ENCODE peak calls at places on chromosomes 1 and 21, in six cellular contexts. L, T, O, Q, E and H are unnamed samples.

GRCh38 chr1:16168622-16169021 is 12.8 kb upstream of the EPHA2 start:
- DNase-seq in O (no peak), Q (no peak), E (no peak), T (no peak), L (no peak), H (no peak)

GRCh38 chr1:221611930-221612777 is 129.7 kb downstream of the DUSP10 start:
- DNase-seq in Q (peak; percentile 20), E (peak; percentile 82), L (peak; percentile 50), O (no peak), T (no peak), H (peak; percentile 49)

GRCh38 chr1:53344921-53345838 is 17.3 kb upstream of the LRP8 start:
- DNase-seq in L (no peak), O (peak; percentile 54), E (no peak), T (peak; percentile 8), Q (no peak), H (no peak)

GRCh38 chr21:26833460-26833939 is 11.7 kb downstream of the ADAMTS1 start:
- DNase-seq in T (no peak), E (no peak), O (no peak), L (no peak), Q (no peak), H (no peak)

GRCh38 chr1:39500862-39501389 is 9.5 kb downstream of the BMP8A start:
- DNase-seq in Q (no peak), L (no peak), O (peak; percentile 19), T (no peak), E (no peak), H (no peak)

GRCh38 chr1:109691762-109692161 is 4.1 kb downstream of the GSTM1 start:
- DNase-seq in T (no peak), O (no peak), Q (no peak), L (no peak), E (no peak), H (no peak)

GRCh38 chr1:18178125-18178524 is 70.5 kb downstream of the IGSF21 start:
- DNase-seq in L (no peak), O (peak; percentile 18), Q (no peak), E (no peak), T (no peak), H (no peak)

GRCh38 chr1:8003431-8004112 is 22.5 kb downstream of the ERRFI1 start:
- DNase-seq in L (no peak), T (no peak), O (no peak), E (no peak), Q (no peak), H (no peak)

GRCh38 chr1:195325181-195325580 is 1283.1 kb downstream of the KCNT2 start:
- DNase-seq in E (no peak), L (no peak), T (no peak), O (peak; percentile 28), Q (no peak), H (no peak)

GRCh38 chr1:76501136-76501535 is 366.1 kb upstream of the ST6GALNAC5 start:
- DNase-seq in Q (no peak), T (no peak), O (no peak), E (no peak), L (no peak), H (no peak)

GRCh38 chr1:63713627-63714481 is 60.0 kb upstream of the ROR1 start:
- DNase-seq in E (no peak), T (no peak), L (peak; percentile 51), Q (no peak), O (no peak), H (peak; percentile 60)

GRCh38 chr1:6359568-6360496 is 33.7 kb downstream of the ACOT7 start:
- DNase-seq in L (no peak), E (no peak), T (peak; percentile 88), O (peak; percentile 89), Q (peak; percentile 85), H (no peak)

GRCh38 chr1:78676347-78676982 is 26.8 kb downstream of the IFI44 start:
- DNase-seq in T (peak; percentile 61), O (no peak), Q (peak; percentile 72), E (no peak), L (peak; percentile 12), H (no peak)

GRCh38 chr21:26966978-26967913 is at the start of gene ADAMTS5:
- DNase-seq in O (peak; percentile 78), Q (peak; percentile 26), T (peak; percentile 25), L (no peak), E (peak; percentile 84), H (peak; percentile 84)

GRCh38 chr1:15337656-15338402 is 71.9 kb upstream of the EFHD2 start:
- DNase-seq in T (no peak), L (no peak), E (no peak), Q (no peak), O (no peak), H (peak; percentile 68)

GRCh38 chr21:21137986-21138385 is 139.8 kb downstream of the NCAM2 start:
- DNase-seq in Q (no peak), T (no peak), O (no peak), E (no peak), L (no peak), H (no peak)

GRCh38 chr1:66381626-66382275 is 152.2 kb upstream of the SGIP1 start:
- DNase-seq in Q (no peak), T (no peak), O (no peak), L (no peak), E (no peak), H (no peak)

GRCh38 chr1:59138402-59138801 is 158.5 kb upstream of the FGGY start:
- DNase-seq in Q (no peak), T (no peak), L (no peak), O (no peak), E (no peak), H (no peak)

GRCh38 chr1:190478193-190479007 is 736 bp upstream of the BRINP3 start:
- DNase-seq in Q (peak; percentile 17), O (no peak), L (no peak), T (no peak), E (no peak), H (no peak)

DNA sequence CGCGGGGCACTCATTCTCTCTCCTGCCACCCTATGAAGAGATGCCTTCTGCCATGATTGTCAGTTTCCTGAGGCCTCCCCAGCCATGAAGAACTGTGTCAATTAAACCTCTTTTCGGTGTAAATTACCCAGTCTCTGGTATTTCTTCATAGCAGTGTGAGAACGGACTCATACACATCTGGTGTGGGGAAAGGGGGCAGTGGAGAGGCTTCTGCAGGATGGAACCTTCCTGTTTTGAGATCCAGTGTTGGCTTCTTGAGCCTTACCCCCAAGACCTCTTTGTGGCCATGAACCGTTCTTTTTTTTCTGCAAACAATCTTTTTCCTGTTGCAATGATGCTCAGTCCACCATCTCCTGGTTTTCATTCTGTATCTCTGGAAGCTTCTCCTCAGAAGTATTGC is 248.4 kb downstream of the PRDM2 start:
- DNase-seq in E (no peak), O (no peak), Q (no peak), T (no peak), L (no peak), H (no peak)
- TF ChIP-seq POLR2A in E (no peak), O (no peak), Q (no peak), T (no peak), L (no peak), H (no peak)

DNA sequence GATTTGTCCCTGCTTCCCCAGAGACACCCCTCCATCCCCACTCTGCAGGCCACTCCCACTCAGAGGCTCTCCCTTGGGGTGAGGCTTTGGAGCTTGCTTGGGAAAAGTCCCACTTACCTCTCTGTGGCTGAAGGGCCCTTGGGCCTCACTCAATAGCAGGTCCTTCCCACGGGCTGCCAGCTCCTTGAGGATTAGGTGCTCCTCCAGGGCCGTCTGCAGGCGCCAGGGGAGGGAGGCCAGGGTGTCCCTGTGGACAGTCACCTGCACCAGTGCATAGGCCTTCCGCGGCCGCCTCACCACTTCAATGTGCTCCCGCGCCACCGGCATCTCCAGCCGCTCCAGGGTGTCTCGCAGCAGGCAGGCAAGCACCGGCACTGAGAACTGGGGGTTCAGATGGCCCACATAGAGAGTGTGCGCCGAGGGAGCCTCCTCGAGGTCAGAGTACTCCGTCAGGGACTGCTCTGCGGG is 1.4 kb downstream of the SLFNL1 start:
- DNase-seq in L (no peak), T (no peak), Q (no peak), O (no peak), E (no peak), H (no peak)
- TF ChIP-seq POLR2A in L (no peak), T (no peak), Q (no peak), O (no peak), E (no peak), H (no peak)

GRCh38 chr1:175536921-175537320 is 206.5 kb downstream of the TNR start:
- DNase-seq in E (no peak), Q (no peak), O (no peak), L (no peak), T (no peak), H (no peak)

GRCh38 chr1:175539986-175540385 is 203.4 kb downstream of the TNR start:
- DNase-seq in L (no peak), E (no peak), Q (no peak), T (no peak), O (no peak), H (no peak)

GRCh38 chr1:175538442-175538841 is 205.0 kb downstream of the TNR start:
- DNase-seq in O (no peak), L (no peak), E (no peak), T (no peak), Q (no peak), H (no peak)

GRCh38 chr1:175537571-175537970 is 205.8 kb downstream of the TNR start:
- DNase-seq in O (no peak), L (no peak), E (no peak), Q (no peak), T (no peak), H (no peak)

DNA sequence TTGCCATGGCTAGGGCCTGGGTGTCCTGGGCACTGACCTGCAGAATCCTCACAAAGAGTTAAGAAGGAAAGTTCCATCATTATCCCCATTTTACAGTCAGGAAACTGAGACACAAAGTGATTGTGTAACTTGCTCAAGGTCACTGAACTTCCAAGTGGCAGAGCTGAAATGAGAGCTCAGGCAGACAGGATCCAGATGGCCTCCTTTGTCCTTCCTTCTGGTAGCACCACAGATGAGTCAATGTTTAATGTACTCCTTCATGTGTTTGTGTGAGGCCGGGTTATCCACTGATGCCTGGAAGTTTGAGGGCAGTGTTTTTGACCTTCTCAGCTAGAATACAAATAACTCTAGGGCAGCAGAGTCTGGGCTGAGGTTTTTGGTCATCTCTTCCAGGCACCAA is 207.0 kb downstream of the TNR start:
- DNase-seq in L (no peak), O (no peak), Q (no peak), T (no peak), E (no peak), H (no peak)
- TF ChIP-seq POLR2A in L (no peak), O (no peak), Q (no peak), T (no peak), E (no peak), H (no peak)

DNA sequence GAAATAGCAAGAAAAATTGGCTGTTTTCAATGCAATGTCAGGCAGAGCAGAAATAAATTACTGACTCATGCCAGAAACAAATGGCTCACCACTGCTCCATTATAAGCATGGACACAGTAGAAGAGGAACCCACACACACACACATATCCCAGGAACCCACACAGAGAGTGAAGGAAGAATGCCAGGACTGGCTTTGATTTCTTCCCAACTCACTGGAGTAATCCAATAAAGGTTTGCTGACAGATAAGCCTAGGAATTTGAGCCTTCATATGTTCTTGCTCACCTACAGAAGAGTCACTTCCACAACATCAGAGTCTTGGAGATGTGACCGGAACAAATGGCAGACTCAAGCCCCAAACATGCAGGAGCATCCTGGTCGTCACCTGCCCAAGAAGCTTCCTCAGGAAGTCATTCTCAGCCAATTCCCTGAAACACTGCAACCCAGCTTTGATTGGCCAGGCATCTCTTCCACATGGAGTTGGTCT is 2.2 kb downstream of the SH3BP5L start:
- DNase-seq in O (no peak), T (no peak), E (no peak), Q (no peak), L (no peak), H (no peak)
- TF ChIP-seq POLR2A in O (no peak), T (no peak), E (no peak), Q (no peak), L (no peak), H (no peak)